ENCODE peak calls at places on chromosomes 3 and 15, in ten cellular contexts. N is neural progenitor cell, I is fibroblast of lung, D is endodermal cell, E is SK-N-MC, B is H9, U is DND-41, X is SK-N-SH, R is astrocyte, W is mesenchymal stem cell. Y is an unnamed sample.
A peak's percentile ranks its signal among the peaks of the same experiment; 100 is the strongest.

GRCh38 chr3:195032106-195032759 is 238.7 kb downstream of the XXYLT1 start:
- DNase-seq in B (no peak), I (no peak), N (no peak), W (no peak), D (peak; percentile 46), X (no peak), E (no peak), R (no peak), U (no peak), Y (no peak)

GRCh38 chr3:71168961-71169411 is 414.5 kb downstream of the FOXP1 start:
- DNase-seq in R (peak; percentile 18), N (peak; percentile 14), U (no peak), X (peak; percentile 54), W (peak; percentile 41), D (no peak), E (no peak), B (no peak), I (peak; percentile 37), Y (no peak)

GRCh38 chr3:42498034-42498433 is 4.4 kb upstream of the VIPR1 start:
- DNase-seq in W (no peak), N (no peak), U (no peak), I (no peak), R (no peak), D (peak; percentile 39), X (no peak), E (no peak), B (peak; percentile 9), Y (no peak)

GRCh38 chr15:39618063-39618823 is 37.4 kb downstream of the THBS1 start:
- DNase-seq in W (no peak), I (no peak), D (no peak), N (no peak), B (no peak), E (no peak), X (no peak), R (no peak), U (no peak), Y (no peak)

GRCh38 chr3:34947849-34948248 is 691.5 kb upstream of the ARPP21 start:
- DNase-seq in B (no peak), R (peak; percentile 92), U (no peak), N (peak; percentile 14), D (no peak), X (no peak), I (peak; percentile 93), W (peak; percentile 15), E (no peak), Y (no peak)

GRCh38 chr15:52228928-52229327 is 37.7 kb upstream of the GNB5 start:
- DNase-seq in R (no peak), D (peak; percentile 85), B (peak; percentile 81), N (peak; percentile 4), W (no peak), I (peak; percentile 13), X (no peak), E (no peak), U (no peak), Y (peak; percentile 80)

GRCh38 chr15:59519329-59519728 is 81.3 kb downstream of the FAM81A start:
- DNase-seq in N (no peak), E (no peak), I (no peak), B (no peak), R (no peak), D (no peak), X (no peak), W (no peak), U (no peak), Y (no peak)

GRCh38 chr3:42732829-42733459 is 30.3 kb upstream of the HHATL start:
- DNase-seq in R (no peak), D (peak; percentile 68), N (no peak), B (peak; percentile 55), W (no peak), I (no peak), X (no peak), E (no peak), U (no peak), Y (no peak)

GRCh38 chr3:50626406-50626805 is 9.5 kb downstream of the MAPKAPK3 start:
- DNase-seq in D (no peak), E (no peak), I (no peak), N (no peak), R (no peak), U (peak; percentile 86), X (no peak), W (no peak), B (no peak), Y (no peak)

GRCh38 chr3:50625131-50625878 is 8.4 kb downstream of the MAPKAPK3 start:
- DNase-seq in D (peak; percentile 72), X (no peak), I (no peak), B (no peak), W (no peak), E (no peak), N (peak; percentile 89), R (no peak), U (peak; percentile 56), Y (no peak)

GRCh38 chr3:50624634-50625033 is 7.7 kb downstream of the MAPKAPK3 start:
- DNase-seq in X (no peak), W (no peak), I (peak; percentile 30), R (no peak), U (no peak), E (no peak), B (peak; percentile 61), N (no peak), D (peak; percentile 77), Y (no peak)

GRCh38 chr3:50627407-50628051 is 10.6 kb downstream of the MAPKAPK3 start:
- DNase-seq in U (peak; percentile 43), N (peak; percentile 74), X (peak; percentile 49), I (peak; percentile 79), R (peak; percentile 72), B (peak; percentile 75), W (peak; percentile 74), E (no peak), D (peak; percentile 91), Y (peak; percentile 71)

DNA sequence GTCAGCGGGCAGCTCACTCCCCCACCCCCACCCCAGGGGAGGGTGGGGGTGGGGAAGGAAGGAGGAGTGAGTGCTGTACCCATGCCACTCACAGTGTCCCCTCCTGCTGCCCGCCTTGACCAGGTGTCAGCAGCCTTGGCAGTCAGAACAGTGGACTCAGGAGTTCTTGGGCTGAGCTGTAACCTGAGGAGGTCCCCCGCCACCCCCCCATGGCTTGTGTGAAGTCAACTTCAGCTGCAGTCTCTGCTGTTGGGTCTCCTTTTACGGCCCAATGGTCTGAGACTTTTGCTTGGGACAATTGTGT is 8.9 kb downstream of the MAPKAPK3 start:
- DNase-seq in W (no peak), X (no peak), R (no peak), I (no peak), E (no peak), B (no peak), U (peak; percentile 35), D (no peak), N (no peak), Y (no peak)
- H3K9ac ChIP-seq in W (no peak overlapping the region), X (no peak overlapping the region), R (no peak overlapping the region), I (no peak overlapping the region), E (no peak overlapping the region), B (no peak overlapping the region), U (peak overlapping the region; percentile 56), D (no peak overlapping the region), N (no peak overlapping the region), Y (no peak overlapping the region)

GRCh38 chr3:8488436-8488835 is 13.2 kb upstream of the LMCD1 start:
- DNase-seq in U (no peak), W (no peak), N (no peak), I (peak; percentile 59), E (no peak), X (no peak), R (peak; percentile 56), B (no peak), D (no peak), Y (no peak)
- H3K9ac ChIP-seq in U (no peak overlapping the region), W (peak overlapping the region; percentile 37), N (no peak overlapping the region), I (no peak overlapping the region), E (no peak overlapping the region), X (no peak overlapping the region), R (no peak overlapping the region), B (no peak overlapping the region), D (no peak overlapping the region), Y (no peak overlapping the region)

GRCh38 chr15:68112711-68113110 is 58.6 kb downstream of the PIAS1 start:
- DNase-seq in W (no peak), D (no peak), U (no peak), R (peak; percentile 15), N (no peak), X (no peak), E (no peak), I (peak; percentile 36), B (no peak), Y (no peak)

GRCh38 chr15:68113751-68114150 is 59.6 kb downstream of the PIAS1 start:
- DNase-seq in I (no peak), E (no peak), U (no peak), R (no peak), B (no peak), X (no peak), N (no peak), D (no peak), W (peak; percentile 30), Y (no peak)

GRCh38 chr15:68113273-68113672 is 59.2 kb downstream of the PIAS1 start:
- DNase-seq in I (peak; percentile 33), B (no peak), U (no peak), E (no peak), R (peak; percentile 23), D (no peak), X (peak; percentile 15), W (peak; percentile 54), N (no peak), Y (no peak)

GRCh38 chr15:68114356-68114755 is 60.2 kb downstream of the PIAS1 start:
- DNase-seq in U (no peak), E (no peak), X (no peak), R (peak; percentile 42), N (no peak), D (no peak), B (no peak), I (peak; percentile 50), W (peak; percentile 61), Y (no peak)

GRCh38 chr15:68114840-68115239 is 60.7 kb downstream of the PIAS1 start:
- DNase-seq in X (no peak), I (no peak), W (no peak), R (no peak), E (no peak), U (no peak), D (no peak), B (no peak), N (no peak), Y (no peak)
- H3K9ac ChIP-seq in X (peak overlapping the region; percentile 53), I (no peak overlapping the region), W (peak overlapping the region; percentile 91), R (peak overlapping the region; percentile 52), E (no peak overlapping the region), U (no peak overlapping the region), D (no peak overlapping the region), B (no peak overlapping the region), N (no peak overlapping the region), Y (peak overlapping the region; percentile 40)

GRCh38 chr15:31433574-31433973 is 106.9 kb downstream of the KLF13 start:
- DNase-seq in I (no peak), R (no peak), W (no peak), N (no peak), B (no peak), D (no peak), X (no peak), E (no peak), U (no peak), Y (no peak)

GRCh38 chr15:31434418-31435255 is 108.0 kb downstream of the KLF13 start:
- DNase-seq in E (no peak), R (peak; percentile 88), I (peak; percentile 90), N (no peak), U (peak; percentile 86), B (no peak), X (no peak), D (no peak), W (peak; percentile 97), Y (peak; percentile 66)

GRCh38 chr15:31437686-31438085 is 111.1 kb downstream of the KLF13 start:
- DNase-seq in X (no peak), W (no peak), D (no peak), E (no peak), U (peak; percentile 75), N (no peak), I (no peak), B (no peak), R (no peak), Y (no peak)

GRCh38 chr15:31435256-31435781 is 108.7 kb downstream of the KLF13 start:
- DNase-seq in I (peak; percentile 64), B (peak; percentile 83), E (no peak), W (peak; percentile 91), D (peak; percentile 90), N (peak; percentile 73), U (peak; percentile 81), X (peak; percentile 91), R (peak; percentile 49), Y (peak; percentile 84)

DNA sequence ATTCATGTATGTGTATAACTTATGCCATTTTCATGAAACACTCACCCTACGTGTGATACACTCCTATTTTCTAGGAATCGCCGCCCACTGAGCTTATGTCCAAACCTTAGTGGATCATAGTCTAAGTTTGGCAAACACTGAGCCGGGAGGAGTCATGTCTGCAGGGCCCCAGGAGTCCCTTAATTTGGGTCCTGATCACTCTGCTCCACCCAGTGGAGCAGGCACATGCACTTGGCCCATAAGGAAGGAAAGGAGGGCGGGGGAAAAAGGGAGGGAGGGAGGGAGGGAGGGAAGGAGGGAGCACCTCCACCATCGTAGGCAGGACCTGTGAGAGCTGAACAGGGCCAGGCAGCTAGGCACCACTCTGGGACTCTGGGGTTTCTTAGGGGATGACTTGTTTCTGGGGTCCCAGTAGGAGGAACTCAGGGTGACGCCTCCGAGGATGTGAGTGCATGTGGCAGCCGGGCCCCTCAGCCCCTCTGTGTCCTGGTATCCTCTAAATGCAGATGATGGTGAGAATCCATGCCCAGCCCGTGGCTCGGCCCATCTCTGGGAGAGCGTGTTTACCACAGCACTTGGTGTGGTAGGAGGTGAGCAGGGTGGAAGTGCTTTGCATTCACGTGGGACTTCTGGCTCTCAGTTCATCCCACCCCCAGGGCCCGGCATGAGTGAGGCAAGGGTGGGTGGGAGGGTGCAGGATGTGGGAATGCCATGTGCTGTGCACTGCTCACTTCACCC is 109.4 kb downstream of the KLF13 start:
- DNase-seq in W (no peak), X (no peak), U (peak; percentile 69), I (no peak), N (no peak), D (no peak), E (no peak), R (no peak), B (no peak), Y (no peak)
- H3K9ac ChIP-seq in W (peak overlapping the region; percentile 87), X (no peak overlapping the region), U (peak overlapping the region; percentile 71), I (no peak overlapping the region), N (no peak overlapping the region), D (no peak overlapping the region), E (no peak overlapping the region), R (peak overlapping the region; percentile 74), B (no peak overlapping the region), Y (peak overlapping the region; percentile 43)

Y was measured in Karpas-422.